ENCODE peak calls at places on chromosome 21, in six cellular contexts. One of them, this sample, is unnamed.

GRCh38 chr21:44391345-44392091 is 38.1 kb downstream of the TRPM2 start:
- DNase-seq in Panc1: no peak
- DNase-seq in PC-9: no peak
- DNase-seq in dorsolateral prefrontal cortex: no peak
- DNase-seq in GM12865: no peak
- DNase-seq in adrenal gland: peak; percentile 80
- DNase-seq in this sample: peak; percentile 18

GRCh38 chr21:45819478-45820170 is 161.9 kb upstream of the COL6A1 start:
- DNase-seq in PC-9: no peak
- DNase-seq in dorsolateral prefrontal cortex: no peak
- DNase-seq in adrenal gland: peak; percentile 70
- DNase-seq in GM12865: no peak
- DNase-seq in Panc1: no peak
- DNase-seq in this sample: no peak

GRCh38 chr21:44509539-44509938 is 30.5 kb downstream of the KRTAP10-1 start:
- DNase-seq in dorsolateral prefrontal cortex: peak; percentile 61
- DNase-seq in adrenal gland: no peak
- DNase-seq in Panc1: no peak
- DNase-seq in GM12865: peak; percentile 18
- DNase-seq in PC-9: peak; percentile 36
- DNase-seq in this sample: peak; percentile 11

GRCh38 chr21:30600787-30601186 is at the start of gene KRTAP22-1:
- DNase-seq in adrenal gland: no peak
- DNase-seq in PC-9: no peak
- DNase-seq in GM12865: no peak
- DNase-seq in dorsolateral prefrontal cortex: no peak
- DNase-seq in Panc1: no peak
- DNase-seq in this sample: no peak

GRCh38 chr21:17590443-17590842 is 22.3 kb downstream of the BTG3 start:
- DNase-seq in adrenal gland: no peak
- DNase-seq in Panc1: no peak
- DNase-seq in GM12865: no peak
- DNase-seq in dorsolateral prefrontal cortex: no peak
- DNase-seq in PC-9: no peak
- DNase-seq in this sample: no peak

GRCh38 chr21:45109831-45110492 is 35.6 kb downstream of the ADARB1 start:
- DNase-seq in GM12865: peak; percentile 92
- DNase-seq in Panc1: no peak
- DNase-seq in dorsolateral prefrontal cortex: peak; percentile 58
- DNase-seq in PC-9: no peak
- DNase-seq in adrenal gland: no peak
- DNase-seq in this sample: peak; percentile 95

GRCh38 chr21:45971487-45972352 is 9.8 kb upstream of the COL6A1 start:
- DNase-seq in adrenal gland: peak; percentile 58
- DNase-seq in dorsolateral prefrontal cortex: no peak
- DNase-seq in GM12865: no peak
- DNase-seq in Panc1: no peak
- DNase-seq in PC-9: no peak
- DNase-seq in this sample: no peak

GRCh38 chr21:45352621-45353125 is 52.3 kb upstream of the COL18A1 start:
- DNase-seq in GM12865: no peak
- DNase-seq in dorsolateral prefrontal cortex: no peak
- DNase-seq in Panc1: no peak
- DNase-seq in adrenal gland: no peak
- DNase-seq in PC-9: no peak
- DNase-seq in this sample: no peak

GRCh38 chr21:46011267-46011967 is 29.8 kb downstream of the COL6A1 start:
- DNase-seq in adrenal gland: no peak
- DNase-seq in PC-9: no peak
- DNase-seq in dorsolateral prefrontal cortex: no peak
- DNase-seq in GM12865: no peak
- DNase-seq in Panc1: no peak
- DNase-seq in this sample: no peak

GRCh38 chr21:44285547-44285992 is at the start of gene AIRE:
- DNase-seq in dorsolateral prefrontal cortex: no peak
- DNase-seq in PC-9: no peak
- DNase-seq in GM12865: no peak
- DNase-seq in Panc1: no peak
- DNase-seq in adrenal gland: no peak
- DNase-seq in this sample: no peak

GRCh38 chr21:20040768-20041167 is 957.4 kb upstream of the NCAM2 start:
- DNase-seq in Panc1: no peak
- DNase-seq in adrenal gland: no peak
- DNase-seq in PC-9: no peak
- DNase-seq in dorsolateral prefrontal cortex: no peak
- DNase-seq in GM12865: no peak
- DNase-seq in this sample: no peak

GRCh38 chr21:29299046-29299905 is 554 bp downstream of the BACH1 start:
- DNase-seq in adrenal gland: peak; percentile 78
- DNase-seq in Panc1: no peak
- DNase-seq in dorsolateral prefrontal cortex: peak; percentile 51
- DNase-seq in PC-9: no peak
- DNase-seq in GM12865: no peak
- DNase-seq in this sample: peak; percentile 49

GRCh38 chr21:42561742-42562141 is 48.1 kb downstream of the SLC37A1 start:
- DNase-seq in PC-9: no peak
- DNase-seq in adrenal gland: no peak
- DNase-seq in GM12865: peak; percentile 68
- DNase-seq in dorsolateral prefrontal cortex: peak; percentile 12
- DNase-seq in Panc1: no peak
- DNase-seq in this sample: peak; percentile 96

GRCh38 chr21:29649370-29649963 is 290.3 kb downstream of the GRIK1 start:
- DNase-seq in dorsolateral prefrontal cortex: no peak
- DNase-seq in Panc1: no peak
- DNase-seq in adrenal gland: no peak
- DNase-seq in GM12865: no peak
- DNase-seq in PC-9: no peak
- DNase-seq in this sample: no peak

GRCh38 chr21:41167348-41168342 is at the start of gene BACE2:
- DNase-seq in PC-9: peak; percentile 39
- DNase-seq in adrenal gland: peak; percentile 57
- DNase-seq in Panc1: no peak
- DNase-seq in dorsolateral prefrontal cortex: no peak
- DNase-seq in GM12865: peak; percentile 69
- DNase-seq in this sample: no peak
- TF ChIP-seq CTCF in PC-9: peak; percentile 66
- TF ChIP-seq CTCF in adrenal gland: peak; percentile 49
- TF ChIP-seq CTCF in Panc1: peak; percentile 80
- TF ChIP-seq CTCF in dorsolateral prefrontal cortex: peak; percentile 61
- TF ChIP-seq CTCF in GM12865: peak; percentile 52
- TF ChIP-seq CTCF in this sample: no peak

GRCh38 chr21:32412998-32413504 is 545 bp downstream of the EVA1C start:
- DNase-seq in dorsolateral prefrontal cortex: no peak
- DNase-seq in Panc1: no peak
- DNase-seq in GM12865: no peak
- DNase-seq in PC-9: no peak
- DNase-seq in adrenal gland: peak; percentile 77
- DNase-seq in this sample: no peak

GRCh38 chr21:32414579-32415358 is 2.3 kb downstream of the EVA1C start:
- DNase-seq in dorsolateral prefrontal cortex: peak; percentile 39
- DNase-seq in GM12865: no peak
- DNase-seq in Panc1: no peak
- DNase-seq in adrenal gland: peak; percentile 53
- DNase-seq in PC-9: no peak
- DNase-seq in this sample: no peak

GRCh38 chr21:32415451-32415850 is 2.9 kb downstream of the EVA1C start:
- DNase-seq in GM12865: no peak
- DNase-seq in PC-9: no peak
- DNase-seq in Panc1: no peak
- DNase-seq in adrenal gland: peak; percentile 53
- DNase-seq in dorsolateral prefrontal cortex: no peak
- DNase-seq in this sample: no peak

GRCh38 chr21:32413697-32414578 is 1.4 kb downstream of the EVA1C start:
- DNase-seq in dorsolateral prefrontal cortex: no peak
- DNase-seq in PC-9: no peak
- DNase-seq in adrenal gland: peak; percentile 56
- DNase-seq in GM12865: no peak
- DNase-seq in Panc1: no peak
- DNase-seq in this sample: no peak

GRCh38 chr21:32415999-32416398 is 3.5 kb downstream of the EVA1C start:
- DNase-seq in adrenal gland: no peak
- DNase-seq in GM12865: no peak
- DNase-seq in PC-9: no peak
- DNase-seq in dorsolateral prefrontal cortex: no peak
- DNase-seq in Panc1: no peak
- DNase-seq in this sample: no peak
- H3K4me3 ChIP-seq in adrenal gland: no peak overlapping the region
- H3K4me3 ChIP-seq in GM12865: no peak overlapping the region
- H3K4me3 ChIP-seq in PC-9: no peak overlapping the region
- H3K4me3 ChIP-seq in dorsolateral prefrontal cortex: peak overlapping the region; percentile 27
- H3K4me3 ChIP-seq in Panc1: no peak overlapping the region
- H3K4me3 ChIP-seq in this sample: no peak overlapping the region

GRCh38 chr21:36035381-36035791 is 24.9 kb downstream of the SETD4 start:
- DNase-seq in PC-9: no peak
- DNase-seq in GM12865: no peak
- DNase-seq in Panc1: no peak
- DNase-seq in dorsolateral prefrontal cortex: no peak
- DNase-seq in adrenal gland: peak; percentile 53
- DNase-seq in this sample: no peak
- TF ChIP-seq CTCF in PC-9: no peak
- TF ChIP-seq CTCF in GM12865: no peak
- TF ChIP-seq CTCF in Panc1: no peak
- TF ChIP-seq CTCF in dorsolateral prefrontal cortex: no peak
- TF ChIP-seq CTCF in adrenal gland: no peak
- TF ChIP-seq CTCF in this sample: no peak

DNA sequence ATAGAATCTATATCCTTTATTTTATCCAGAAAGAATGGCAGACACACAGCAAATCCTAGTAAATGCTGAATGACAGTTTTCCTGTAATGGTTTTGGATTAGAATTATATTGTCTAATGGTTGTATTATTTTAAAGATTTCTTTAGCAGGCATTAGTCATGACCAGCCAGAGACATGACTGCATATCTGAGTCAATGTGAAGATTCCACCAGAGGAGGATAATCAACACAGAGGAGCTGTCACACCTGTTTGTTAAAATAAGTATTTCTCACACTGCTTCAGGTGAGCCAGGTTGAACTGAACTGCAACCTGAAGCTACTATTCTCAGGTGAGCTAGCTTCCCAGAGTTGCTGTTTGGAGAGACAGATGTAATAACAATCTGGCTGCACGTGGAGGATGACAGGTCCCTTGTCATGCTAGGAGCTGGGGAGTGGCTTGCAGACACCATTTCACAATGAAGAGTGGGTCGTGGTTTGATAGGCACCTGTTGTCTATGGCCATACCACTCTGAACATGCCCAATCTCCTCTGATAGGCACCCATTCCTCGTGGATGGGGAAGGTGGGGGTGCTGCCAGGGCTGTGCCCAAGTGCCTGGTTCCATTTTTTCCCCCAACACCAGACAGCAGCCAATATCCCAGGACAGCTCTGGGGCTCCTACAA is 94.3 kb downstream of the KCNJ6 start:
- DNase-seq in PC-9: no peak
- DNase-seq in dorsolateral prefrontal cortex: no peak
- DNase-seq in GM12865: no peak
- DNase-seq in Panc1: no peak
- DNase-seq in adrenal gland: no peak
- DNase-seq in this sample: no peak
- H3K4me3 ChIP-seq in PC-9: no peak overlapping the region
- H3K4me3 ChIP-seq in dorsolateral prefrontal cortex: no peak overlapping the region
- H3K4me3 ChIP-seq in GM12865: no peak overlapping the region
- H3K4me3 ChIP-seq in Panc1: no peak overlapping the region
- H3K4me3 ChIP-seq in adrenal gland: no peak overlapping the region
- H3K4me3 ChIP-seq in this sample: no peak overlapping the region

GRCh38 chr21:25560151-25560783 is 47.0 kb downstream of the MRPL39 start:
- DNase-seq in GM12865: peak; percentile 46
- DNase-seq in Panc1: no peak
- DNase-seq in dorsolateral prefrontal cortex: no peak
- DNase-seq in PC-9: no peak
- DNase-seq in adrenal gland: no peak
- DNase-seq in this sample: no peak

GRCh38 chr21:25564349-25564948 is 42.8 kb downstream of the MRPL39 start:
- DNase-seq in dorsolateral prefrontal cortex: no peak
- DNase-seq in adrenal gland: no peak
- DNase-seq in GM12865: peak; percentile 45
- DNase-seq in PC-9: no peak
- DNase-seq in Panc1: no peak
- DNase-seq in this sample: no peak

GRCh38 chr21:25563399-25564116 is 43.7 kb downstream of the MRPL39 start:
- DNase-seq in PC-9: no peak
- DNase-seq in Panc1: no peak
- DNase-seq in adrenal gland: no peak
- DNase-seq in GM12865: peak; percentile 88
- DNase-seq in dorsolateral prefrontal cortex: no peak
- DNase-seq in this sample: no peak

GRCh38 chr21:25562660-25563059 is 44.6 kb downstream of the MRPL39 start:
- DNase-seq in PC-9: no peak
- DNase-seq in dorsolateral prefrontal cortex: no peak
- DNase-seq in Panc1: no peak
- DNase-seq in GM12865: peak; percentile 38
- DNase-seq in adrenal gland: no peak
- DNase-seq in this sample: no peak

DNA sequence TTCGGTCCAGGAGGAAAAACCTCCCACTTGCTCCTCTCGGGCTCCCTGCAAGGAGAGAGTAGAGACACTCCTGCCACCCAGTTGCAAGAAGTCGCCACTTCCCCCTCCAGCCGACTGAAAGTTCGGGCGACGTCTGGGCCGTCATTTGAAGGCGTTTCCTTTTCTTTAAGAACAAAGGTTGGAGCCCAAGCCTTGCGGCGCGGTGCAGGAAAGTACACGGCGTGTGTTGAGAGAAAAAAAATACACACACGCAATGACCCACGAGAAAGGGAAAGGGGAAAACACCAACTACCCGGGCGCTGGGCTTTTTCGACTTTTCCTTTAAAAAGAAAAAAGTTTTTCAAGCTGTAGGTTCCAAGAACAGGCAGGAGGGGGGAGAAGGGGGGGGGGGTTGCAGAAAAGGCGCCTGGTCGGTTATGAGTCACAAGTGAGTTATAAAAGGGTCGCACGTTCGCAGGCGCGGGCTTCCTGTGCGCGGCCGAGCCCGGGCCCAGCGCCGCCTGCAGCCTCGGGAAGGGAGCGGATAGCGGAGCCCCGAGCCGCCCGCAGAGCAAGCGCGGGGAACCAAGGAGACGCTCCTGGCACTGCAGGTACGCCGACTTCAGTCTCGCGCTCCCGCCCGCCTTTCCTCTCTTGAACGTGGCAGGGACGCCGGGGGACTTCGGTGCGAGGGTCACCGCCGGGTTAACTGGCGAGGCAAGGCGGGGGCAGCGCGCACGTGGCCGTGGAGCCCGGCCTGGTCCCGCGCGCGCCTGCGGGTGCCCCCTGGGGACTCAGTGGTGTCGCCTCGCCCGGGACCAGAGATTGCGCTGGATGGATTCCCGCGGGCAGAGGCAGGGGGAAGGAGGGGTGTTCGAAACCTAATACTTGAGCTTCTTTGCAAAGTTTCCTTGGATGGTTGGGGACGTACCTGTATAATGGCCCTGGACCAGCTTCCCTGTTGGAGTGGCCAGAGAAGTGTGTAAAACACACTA is 45.3 kb downstream of the MRPL39 start:
- DNase-seq in Panc1: no peak
- DNase-seq in PC-9: no peak
- DNase-seq in dorsolateral prefrontal cortex: no peak
- DNase-seq in GM12865: peak; percentile 94
- DNase-seq in adrenal gland: peak; percentile 63
- DNase-seq in this sample: peak; percentile 54
- TF ChIP-seq CTCF in Panc1: peak; percentile 31
- TF ChIP-seq CTCF in PC-9: no peak
- TF ChIP-seq CTCF in dorsolateral prefrontal cortex: no peak
- TF ChIP-seq CTCF in GM12865: peak; percentile 26
- TF ChIP-seq CTCF in adrenal gland: peak; percentile 16
- TF ChIP-seq CTCF in this sample: peak; percentile 35